ENCODE peak calls at places on chromosomes 6 and 20, in nine cellular contexts. M is neural progenitor cell; N is BE2C; L is NCI-H345; Z is GM23338; H is HCT116; E is Calu3; P is occipital lobe; U is stimulated activated CD4-positive, alpha-beta T cell treated with anti-CD3 and anti-CD28 coated beads, Interleukin-15, amount 100 ng/mL, for 24 hours. F is an unnamed sample.

GRCh38 chr20:10558635-10559187 is 115.1 kb downstream of the JAG1 start:
- DNase-seq in E (no peak), Z (no peak), M (no peak), H (no peak), U (peak), P (no peak), L (no peak), N (no peak), F (no peak)

GRCh38 chr6:160069050-160069454 is 52.6 kb upstream of the SLC22A1 start:
- DNase-seq in U (peak), N (no peak), E (no peak), Z (no peak), H (no peak), L (no peak), M (no peak), P (no peak), F (no peak)

GRCh38 chr6:161486326-161486725 is 212.5 kb upstream of the AGPAT4 start:
- DNase-seq in U (no peak), L (no peak), N (peak), P (no peak), M (no peak), Z (no peak), E (peak), H (peak), F (no peak)

GRCh38 chr6:35500782-35501181 is 3.9 kb upstream of the TEAD3 start:
- DNase-seq in Z (no peak), H (no peak), U (no peak), P (no peak), E (no peak), L (no peak), M (no peak), N (no peak), F (peak)

GRCh38 chr6:33577106-33577535 is 3.0 kb downstream of the BAK1 start:
- DNase-seq in N (no peak), Z (no peak), P (no peak), U (peak), M (no peak), L (no peak), E (peak), H (no peak), F (no peak)

GRCh38 chr6:119979862-119980261 is 630.3 kb upstream of the MAN1A1 start:
- DNase-seq in H (peak), P (no peak), E (no peak), L (no peak), U (no peak), N (no peak), M (peak), Z (peak), F (no peak)

GRCh38 chr6:157228421-157229218 is 94.7 kb downstream of the TMEM242 start:
- DNase-seq in Z (peak), L (peak), N (peak), M (peak), H (no peak), P (peak), U (no peak), E (no peak), F (no peak)

GRCh38 chr20:22771706-22772105 is 187.3 kb upstream of the FOXA2 start:
- DNase-seq in M (no peak), U (no peak), H (no peak), E (no peak), L (no peak), P (no peak), Z (no peak), N (no peak), F (no peak)

GRCh38 chr6:33247977-33248642 is 23.6 kb downstream of the VPS52 start:
- DNase-seq in U (peak), N (peak), E (peak), P (peak), H (peak), M (peak), L (peak), Z (peak), F (peak)

GRCh38 chr6:20366082-20366834 is 35.4 kb upstream of the E2F3 start:
- DNase-seq in M (no peak), H (no peak), L (no peak), N (no peak), Z (no peak), U (peak), P (no peak), E (no peak), F (no peak)

GRCh38 chr20:53943522-53944291 is 126.7 kb downstream of the BCAS1 start:
- DNase-seq in M (no peak), P (no peak), L (no peak), E (peak), Z (peak), H (no peak), N (peak), U (peak), F (no peak)

GRCh38 chr6:86535141-86535540 is 402.2 kb upstream of the HTR1E start:
- DNase-seq in L (no peak), M (no peak), N (no peak), Z (no peak), H (no peak), U (no peak), E (no peak), P (no peak), F (no peak)

GRCh38 chr20:52305843-52306242 is 114.3 kb upstream of the ZFP64 start:
- DNase-seq in L (no peak), P (no peak), M (no peak), Z (no peak), E (no peak), H (no peak), N (no peak), U (peak), F (no peak)

GRCh38 chr20:57135875-57136274 is 130.6 kb downstream of the BMP7 start:
- DNase-seq in Z (no peak), P (no peak), L (no peak), M (no peak), U (no peak), N (no peak), H (no peak), E (no peak), F (no peak)

GRCh38 chr6:155377061-155377460 is 62.8 kb upstream of the TFB1M start:
- DNase-seq in N (no peak), U (no peak), M (no peak), E (no peak), P (no peak), H (no peak), Z (no peak), L (no peak), F (no peak)

GRCh38 chr6:63347599-63347998 is 27.8 kb upstream of the LGSN start:
- DNase-seq in N (no peak), H (peak), U (no peak), L (no peak), P (no peak), Z (no peak), M (no peak), E (no peak), F (no peak)

GRCh38 chr6:87700729-87701675 is 1.0 kb downstream of the AKIRIN2 start:
- DNase-seq in U (peak), M (peak), Z (peak), L (peak), E (peak), H (no peak), P (no peak), N (peak), F (peak)

GRCh38 chr6:44246663-44247337 is at the start of gene HSP90AB1:
- DNase-seq in U (peak), L (peak), P (peak), H (peak), E (peak), Z (peak), M (peak), N (peak), F (peak)

GRCh38 chr20:34954905-34955231 is 738 bp downstream of the GSS start:
- DNase-seq in E (peak), M (no peak), P (no peak), N (peak), Z (peak), L (peak), H (peak), U (no peak), F (no peak)

GRCh38 chr6:26221186-26221585 is 134.0 kb downstream of the HFE start:
- DNase-seq in L (no peak), P (no peak), E (no peak), Z (no peak), H (no peak), N (no peak), M (no peak), U (no peak), F (no peak)

GRCh38 chr6:37006793-37007339 is 1.4 kb downstream of the FGD2 start:
- DNase-seq in M (no peak), U (no peak), P (no peak), E (no peak), L (no peak), N (no peak), Z (no peak), H (no peak), F (no peak)

GRCh38 chr6:169487579-169488205 is 214.1 kb downstream of the WDR27 start:
- DNase-seq in E (peak), U (no peak), N (no peak), H (no peak), P (no peak), L (no peak), Z (no peak), M (no peak), F (no peak)

GRCh38 chr20:48745330-48745729 is 82.5 kb downstream of the PREX1 start:
- DNase-seq in L (no peak), M (no peak), H (no peak), N (no peak), Z (no peak), E (no peak), U (no peak), P (no peak), F (no peak)

GRCh38 chr6:134421496-134421895 is 103.6 kb upstream of the SGK1 start:
- DNase-seq in L (no peak), P (no peak), N (no peak), H (no peak), M (no peak), E (no peak), Z (no peak), U (no peak), F (no peak)

GRCh38 chr20:14744723-14745122 is 407.3 kb upstream of the FLRT3 start:
- DNase-seq in P (no peak), Z (no peak), L (no peak), H (no peak), E (no peak), N (no peak), M (no peak), U (no peak), F (no peak)

GRCh38 chr6:21321076-21321475 is 272.5 kb upstream of the SOX4 start:
- DNase-seq in U (no peak), N (no peak), P (no peak), E (no peak), M (no peak), L (no peak), Z (no peak), H (no peak), F (no peak)

GRCh38 chr6:64580346-64580745 is 944.7 kb downstream of the PHF3 start:
- DNase-seq in H (no peak), M (no peak), E (no peak), U (no peak), P (no peak), N (no peak), L (no peak), Z (no peak), F (no peak)

GRCh38 chr6:3345836-3346235 is 87.1 kb downstream of the PSMG4 start:
- DNase-seq in H (no peak), L (no peak), Z (no peak), U (no peak), N (no peak), P (peak), E (no peak), M (no peak), F (no peak)

GRCh38 chr6:148850936-148851335 is 104.1 kb downstream of the UST start:
- DNase-seq in P (no peak), Z (peak), U (no peak), H (no peak), L (no peak), M (no peak), E (no peak), N (no peak), F (no peak)

GRCh38 chr20:36339646-36340592 is 33.8 kb downstream of the DLGAP4 start:
- DNase-seq in L (no peak), Z (peak), P (no peak), M (no peak), H (no peak), U (peak), E (no peak), N (no peak), F (no peak)